ENCODE peak calls at places on chromosomes 13 and 19, in nine cellular contexts. One of them, this sample, is unnamed. For H3K4me1, the result is how much of the 10 kb centered on the place peaks cover.

GRCh38 chr13:97301382-97302095 is 79.4 kb downstream of the MBNL2 start:
- DNase-seq in aorta: no peak
- DNase-seq in A549: no peak
- DNase-seq in breast epithelium: no peak
- DNase-seq in GM23248: no peak
- DNase-seq in body of pancreas: no peak
- DNase-seq in heart right ventricle: no peak
- DNase-seq in H9: no peak
- DNase-seq in left ventricle myocardium inferior: no peak
- DNase-seq in this sample: no peak

GRCh38 chr13:26695891-26696311 is 64.7 kb downstream of the GPR12 start:
- DNase-seq in body of pancreas: no peak
- DNase-seq in breast epithelium: no peak
- DNase-seq in heart right ventricle: no peak
- DNase-seq in aorta: no peak
- DNase-seq in H9: no peak
- DNase-seq in GM23248: no peak
- DNase-seq in left ventricle myocardium inferior: no peak
- DNase-seq in A549: no peak
- DNase-seq in this sample: no peak

GRCh38 chr19:47111081-47111589 is 2.4 kb downstream of the ZC3H4 start:
- DNase-seq in heart right ventricle: peak
- DNase-seq in GM23248: peak
- DNase-seq in A549: no peak
- DNase-seq in breast epithelium: no peak
- DNase-seq in H9: no peak
- DNase-seq in aorta: no peak
- DNase-seq in left ventricle myocardium inferior: no peak
- DNase-seq in body of pancreas: peak
- DNase-seq in this sample: peak

GRCh38 chr13:87166348-87166747 is 504.8 kb upstream of the SLITRK5 start:
- DNase-seq in heart right ventricle: no peak
- DNase-seq in breast epithelium: no peak
- DNase-seq in H9: no peak
- DNase-seq in aorta: no peak
- DNase-seq in body of pancreas: no peak
- DNase-seq in left ventricle myocardium inferior: no peak
- DNase-seq in GM23248: no peak
- DNase-seq in A549: no peak
- DNase-seq in this sample: no peak

GRCh38 chr13:65149687-65150086 is 2080.4 kb downstream of the PCDH9 start:
- DNase-seq in breast epithelium: no peak
- DNase-seq in heart right ventricle: no peak
- DNase-seq in GM23248: no peak
- DNase-seq in A549: no peak
- DNase-seq in aorta: no peak
- DNase-seq in H9: peak
- DNase-seq in left ventricle myocardium inferior: no peak
- DNase-seq in body of pancreas: no peak
- DNase-seq in this sample: no peak

GRCh38 chr13:111927181-111927540 is 139.8 kb upstream of the SOX1 start:
- DNase-seq in aorta: no peak
- DNase-seq in breast epithelium: no peak
- DNase-seq in left ventricle myocardium inferior: no peak
- DNase-seq in H9: peak
- DNase-seq in heart right ventricle: no peak
- DNase-seq in body of pancreas: no peak
- DNase-seq in GM23248: no peak
- DNase-seq in A549: no peak
- DNase-seq in this sample: no peak

GRCh38 chr13:85140192-85140591 is 659.0 kb downstream of the SLITRK6 start:
- DNase-seq in breast epithelium: no peak
- DNase-seq in GM23248: no peak
- DNase-seq in A549: no peak
- DNase-seq in heart right ventricle: no peak
- DNase-seq in aorta: no peak
- DNase-seq in H9: no peak
- DNase-seq in left ventricle myocardium inferior: no peak
- DNase-seq in body of pancreas: no peak
- DNase-seq in this sample: no peak

GRCh38 chr19:42091300-42092266 is 15.6 kb downstream of the ZNF574 start:
- DNase-seq in left ventricle myocardium inferior: no peak
- DNase-seq in breast epithelium: no peak
- DNase-seq in heart right ventricle: no peak
- DNase-seq in body of pancreas: no peak
- DNase-seq in H9: no peak
- DNase-seq in aorta: no peak
- DNase-seq in A549: peak
- DNase-seq in GM23248: peak
- DNase-seq in this sample: no peak

GRCh38 chr19:49801966-49802661 is 11.0 kb downstream of the FUZ start:
- DNase-seq in body of pancreas: peak
- DNase-seq in A549: peak
- DNase-seq in aorta: peak
- DNase-seq in H9: peak
- DNase-seq in GM23248: peak
- DNase-seq in breast epithelium: peak
- DNase-seq in left ventricle myocardium inferior: peak
- DNase-seq in heart right ventricle: peak
- DNase-seq in this sample: no peak

GRCh38 chr19:40398417-40399056 is 8.6 kb upstream of the HIPK4 start:
- DNase-seq in A549: peak
- DNase-seq in aorta: no peak
- DNase-seq in body of pancreas: no peak
- DNase-seq in GM23248: peak
- DNase-seq in heart right ventricle: no peak
- DNase-seq in H9: peak
- DNase-seq in breast epithelium: peak
- DNase-seq in left ventricle myocardium inferior: peak
- DNase-seq in this sample: peak

DNA sequence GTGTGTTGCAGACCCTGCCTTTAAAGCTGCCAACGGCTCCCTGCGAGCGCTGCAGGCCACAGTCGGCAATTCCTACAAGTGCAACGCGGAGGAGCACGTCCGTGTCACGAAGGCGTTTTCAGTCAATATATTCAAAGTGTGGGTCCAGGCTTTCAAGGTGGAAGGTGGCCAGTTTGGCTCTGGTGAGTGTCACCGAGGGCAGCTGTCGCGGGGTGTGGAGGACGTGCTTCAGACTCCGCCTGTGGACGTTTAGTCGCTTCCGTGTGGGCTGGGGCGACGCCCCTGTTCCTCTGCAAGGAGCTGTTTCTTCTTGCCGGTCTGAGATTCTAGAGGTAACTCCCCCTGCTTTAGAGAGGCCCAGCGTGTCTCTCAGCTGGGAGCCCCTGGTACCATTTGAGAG is 24.5 kb downstream of the LAMP1 start:
- DNase-seq in body of pancreas: no peak
- DNase-seq in aorta: no peak
- DNase-seq in H9: no peak
- DNase-seq in GM23248: no peak
- DNase-seq in heart right ventricle: no peak
- DNase-seq in A549: no peak
- DNase-seq in left ventricle myocardium inferior: no peak
- DNase-seq in breast epithelium: no peak
- DNase-seq in this sample: no peak
- H3K4me1 ChIP-seq in body of pancreas: under half
- H3K4me1 ChIP-seq in aorta: under half
- H3K4me1 ChIP-seq in H9: under half
- H3K4me1 ChIP-seq in GM23248: under half
- H3K4me1 ChIP-seq in heart right ventricle: under half
- H3K4me1 ChIP-seq in A549: under half
- H3K4me1 ChIP-seq in left ventricle myocardium inferior: under half
- H3K4me1 ChIP-seq in breast epithelium: under half
- H3K4me1 ChIP-seq in this sample: under half

GRCh38 chr13:20331949-20332348 is 99.8 kb upstream of the GJB6 start:
- DNase-seq in breast epithelium: no peak
- DNase-seq in A549: no peak
- DNase-seq in heart right ventricle: no peak
- DNase-seq in body of pancreas: no peak
- DNase-seq in H9: no peak
- DNase-seq in left ventricle myocardium inferior: no peak
- DNase-seq in GM23248: no peak
- DNase-seq in aorta: no peak
- DNase-seq in this sample: no peak
- H3K4me1 ChIP-seq in breast epithelium: under half
- H3K4me1 ChIP-seq in A549: under half
- H3K4me1 ChIP-seq in heart right ventricle: under half
- H3K4me1 ChIP-seq in body of pancreas: under half
- H3K4me1 ChIP-seq in H9: under half
- H3K4me1 ChIP-seq in left ventricle myocardium inferior: under half
- H3K4me1 ChIP-seq in GM23248: under half
- H3K4me1 ChIP-seq in aorta: under half
- H3K4me1 ChIP-seq in this sample: under half

DNA sequence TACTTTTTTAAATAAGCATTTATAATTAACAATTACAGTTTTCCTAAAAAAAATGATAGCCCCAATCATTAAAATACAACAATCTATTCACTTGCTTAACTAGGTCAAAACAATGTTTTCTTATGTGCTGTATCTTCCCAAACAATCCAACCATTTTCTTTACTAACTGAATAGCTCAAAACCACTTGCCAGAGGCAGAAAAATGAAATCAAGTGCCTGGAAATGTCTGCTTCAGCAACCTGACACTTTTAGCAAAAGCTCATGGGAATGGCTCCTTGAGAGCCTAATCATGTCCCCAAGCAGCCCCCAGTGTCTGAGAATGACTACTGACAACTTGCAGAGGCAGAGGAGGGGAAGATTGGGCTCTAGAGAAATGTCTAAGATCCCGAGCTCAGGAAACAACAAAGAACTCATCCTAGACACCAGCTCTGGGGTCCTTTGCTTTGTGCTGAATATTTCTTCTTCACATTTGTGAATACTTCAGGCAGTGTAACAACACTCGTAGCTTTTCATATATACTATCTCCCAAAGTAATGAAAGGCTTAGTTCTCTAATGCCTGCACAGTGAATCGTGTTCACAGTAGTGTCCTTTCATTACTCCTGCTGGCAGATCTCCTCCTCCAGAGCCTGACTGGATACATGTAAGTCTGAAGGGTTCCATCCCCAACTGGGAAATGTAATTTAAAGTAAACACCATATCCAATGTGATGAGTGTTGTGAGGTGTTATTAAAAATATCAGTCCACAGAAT is 280.0 kb downstream of the LHFPL6 start:
- DNase-seq in body of pancreas: no peak
- DNase-seq in GM23248: no peak
- DNase-seq in aorta: no peak
- DNase-seq in breast epithelium: no peak
- DNase-seq in left ventricle myocardium inferior: no peak
- DNase-seq in H9: no peak
- DNase-seq in heart right ventricle: no peak
- DNase-seq in A549: no peak
- DNase-seq in this sample: no peak
- H3K4me1 ChIP-seq in body of pancreas: under half
- H3K4me1 ChIP-seq in GM23248: under half
- H3K4me1 ChIP-seq in aorta: under half
- H3K4me1 ChIP-seq in breast epithelium: under half
- H3K4me1 ChIP-seq in left ventricle myocardium inferior: half or more
- H3K4me1 ChIP-seq in H9: under half
- H3K4me1 ChIP-seq in heart right ventricle: under half
- H3K4me1 ChIP-seq in A549: under half
- H3K4me1 ChIP-seq in this sample: under half

DNA sequence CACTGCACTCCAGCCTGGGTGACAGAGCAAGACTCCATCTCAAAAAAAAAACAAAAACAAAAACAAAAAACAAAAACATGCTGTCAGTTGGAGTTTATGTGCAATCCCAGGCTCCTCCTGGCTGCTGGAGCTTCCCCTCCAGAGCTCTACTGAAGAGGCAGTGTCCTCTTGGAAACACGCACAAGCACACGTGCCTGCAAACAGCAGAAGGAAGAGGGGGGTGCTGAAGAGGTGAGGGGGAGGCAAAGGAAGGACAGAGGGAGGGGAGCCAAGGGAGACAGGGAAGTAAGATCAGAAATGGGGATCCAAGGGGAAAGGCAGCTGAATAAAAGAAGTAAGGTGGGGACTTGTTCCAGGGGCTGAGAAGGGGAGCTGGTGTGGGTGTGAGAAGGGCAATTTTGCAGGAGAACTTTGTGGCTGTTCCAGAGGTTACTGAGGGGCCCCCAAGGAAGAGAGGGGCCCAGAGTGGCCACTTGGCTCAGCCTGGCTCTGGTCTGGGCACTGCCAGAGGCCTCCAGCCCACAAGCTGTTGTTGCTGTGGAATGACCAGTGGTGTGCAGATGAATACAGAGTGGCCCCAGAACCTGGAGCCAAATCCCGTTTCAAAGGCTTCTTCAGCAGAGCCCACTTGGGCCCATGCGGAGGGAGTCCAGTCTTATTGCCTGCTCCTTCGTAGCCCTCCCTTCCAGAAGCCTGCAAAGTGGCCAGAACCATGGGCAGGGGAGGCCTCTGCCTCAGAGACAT is 34.4 kb downstream of the LYL1 start:
- DNase-seq in breast epithelium: no peak
- DNase-seq in left ventricle myocardium inferior: no peak
- DNase-seq in body of pancreas: no peak
- DNase-seq in aorta: no peak
- DNase-seq in H9: no peak
- DNase-seq in A549: no peak
- DNase-seq in heart right ventricle: no peak
- DNase-seq in GM23248: no peak
- DNase-seq in this sample: no peak
- H3K4me1 ChIP-seq in breast epithelium: under half
- H3K4me1 ChIP-seq in left ventricle myocardium inferior: half or more
- H3K4me1 ChIP-seq in body of pancreas: under half
- H3K4me1 ChIP-seq in aorta: under half
- H3K4me1 ChIP-seq in H9: under half
- H3K4me1 ChIP-seq in A549: under half
- H3K4me1 ChIP-seq in heart right ventricle: half or more
- H3K4me1 ChIP-seq in GM23248: under half
- H3K4me1 ChIP-seq in this sample: under half